ENCODE peak calls at places on chromosomes 6 and 20, in nine cellular contexts. W is HL-60, J is thyroid gland, A is IMR-90, X is stomach, T is astrocyte, G is GM23338, D is fibroblast of the aortic adventitia, K is cardiac fibroblast. Q is an unnamed sample.

GRCh38 chr20:54622338-54623280 is 147.2 kb downstream of the DOK5 start:
- DNase-seq in W (no peak), J (no peak), A (peak), X (peak), T (peak), G (no peak), D (peak), K (peak), Q (peak)

GRCh38 chr6:161080263-161080970 is 88.8 kb downstream of the MAP3K4 start:
- DNase-seq in W (no peak), J (no peak), A (no peak), X (no peak), T (no peak), G (no peak), D (no peak), K (peak), Q (no peak)

GRCh38 chr6:43972179-43972914 is 154.9 kb downstream of the MRPL14 start:
- DNase-seq in W (no peak), J (peak), A (no peak), X (peak), T (no peak), G (no peak), D (peak), K (peak), Q (peak)

GRCh38 chr6:133467231-133467981 is 226.2 kb downstream of the EYA4 start:
- DNase-seq in W (no peak), J (no peak), A (peak), X (no peak), T (peak), G (no peak), D (peak), K (no peak), Q (no peak)

GRCh38 chr6:73774311-73774766 is 78.3 kb downstream of the CD109 start:
- DNase-seq in W (no peak), J (peak), A (peak), X (no peak), T (peak), G (no peak), D (peak), K (peak), Q (peak)

GRCh38 chr6:98944598-98945011 is 3.1 kb downstream of the FBXL4 start:
- DNase-seq in W (no peak), J (no peak), A (peak), X (no peak), T (peak), G (no peak), D (peak), K (peak), Q (no peak)

GRCh38 chr20:19566226-19566960 is 191.7 kb upstream of the RIN2 start:
- DNase-seq in W (no peak), J (peak), A (no peak), X (no peak), T (peak), G (no peak), D (no peak), K (peak), Q (peak)

GRCh38 chr6:109008537-109008950 is 86.1 kb downstream of the SESN1 start:
- DNase-seq in W (no peak), J (no peak), A (peak), X (no peak), T (peak), G (no peak), D (peak), K (no peak), Q (peak)

GRCh38 chr6:32973144-32973854 is 4.9 kb downstream of the BRD2 start:
- DNase-seq in W (peak), J (peak), A (peak), X (peak), T (no peak), G (peak), D (peak), K (no peak), Q (no peak)

GRCh38 chr20:62258499-62259293 is 20.4 kb downstream of the OSBPL2 start:
- DNase-seq in W (no peak), J (no peak), A (peak), X (no peak), T (peak), G (no peak), D (peak), K (peak), Q (peak)

GRCh38 chr20:51034461-51034860 is 11.6 kb upstream of the KCNG1 start:
- DNase-seq in W (no peak), J (no peak), A (no peak), X (no peak), T (no peak), G (no peak), D (peak), K (no peak), Q (no peak)

GRCh38 chr20:56468317-56469076 is at the start of gene RTF2:
- DNase-seq in W (peak), J (peak), A (peak), X (peak), T (peak), G (peak), D (peak), K (peak), Q (peak)

GRCh38 chr20:1341561-1342265 is 12.8 kb upstream of the SDCBP2 start:
- DNase-seq in W (no peak), J (no peak), A (peak), X (no peak), T (peak), G (no peak), D (peak), K (peak), Q (peak)

GRCh38 chr6:18237167-18237566 is 27.2 kb downstream of the DEK start:
- DNase-seq in W (no peak), J (no peak), A (no peak), X (no peak), T (no peak), G (no peak), D (no peak), K (no peak), Q (no peak)

GRCh38 chr20:57198359-57199072 is 67.9 kb downstream of the BMP7 start:
- DNase-seq in W (no peak), J (no peak), A (no peak), X (no peak), T (peak), G (peak), D (no peak), K (no peak), Q (no peak)

GRCh38 chr20:57429579-57430202 is 38.5 kb downstream of the RBM38 start:
- DNase-seq in W (no peak), J (no peak), A (peak), X (no peak), T (peak), G (no peak), D (peak), K (no peak), Q (peak)

GRCh38 chr6:1535295-1535694 is 74.4 kb upstream of the FOXC1 start:
- DNase-seq in W (no peak), J (peak), A (no peak), X (no peak), T (peak), G (no peak), D (peak), K (peak), Q (no peak)

GRCh38 chr6:161341638-161342037 is 67.8 kb upstream of the AGPAT4 start:
- DNase-seq in W (no peak), J (no peak), A (no peak), X (no peak), T (no peak), G (no peak), D (no peak), K (no peak), Q (no peak)

GRCh38 chr20:62891111-62891510 is 29.5 kb upstream of the TCFL5 start:
- DNase-seq in W (no peak), J (no peak), A (peak), X (no peak), T (no peak), G (no peak), D (no peak), K (no peak), Q (peak)

GRCh38 chr20:58890454-58891075 is 38.0 kb downstream of the GNAS start:
- DNase-seq in W (no peak), J (peak), A (peak), X (peak), T (peak), G (peak), D (peak), K (peak), Q (peak)

GRCh38 chr20:24948939-24949679 is at the start of gene CST7:
- DNase-seq in W (peak), J (no peak), A (no peak), X (peak), T (peak), G (no peak), D (no peak), K (no peak), Q (no peak)

GRCh38 chr20:51696304-51697118 is 71.7 kb downstream of the ATP9A start:
- DNase-seq in W (no peak), J (peak), A (no peak), X (no peak), T (peak), G (no peak), D (peak), K (peak), Q (peak)

GRCh38 chr6:35737413-35738211 is 780 bp downstream of the ARMC12 start:
- DNase-seq in W (peak), J (no peak), A (peak), X (no peak), T (peak), G (peak), D (peak), K (peak), Q (peak)

GRCh38 chr6:136290406-136291010 is 862 bp upstream of the BCLAF1 start:
- DNase-seq in W (no peak), J (peak), A (peak), X (peak), T (peak), G (peak), D (peak), K (peak), Q (peak)

GRCh38 chr6:14804444-14805210 is 441.2 kb upstream of the JARID2 start:
- DNase-seq in W (no peak), J (peak), A (peak), X (peak), T (peak), G (no peak), D (peak), K (peak), Q (peak)

GRCh38 chr6:5050009-5050408 is 35.1 kb upstream of the PPP1R3G start:
- DNase-seq in W (peak), J (no peak), A (no peak), X (no peak), T (no peak), G (no peak), D (no peak), K (no peak), Q (no peak)

DNA sequence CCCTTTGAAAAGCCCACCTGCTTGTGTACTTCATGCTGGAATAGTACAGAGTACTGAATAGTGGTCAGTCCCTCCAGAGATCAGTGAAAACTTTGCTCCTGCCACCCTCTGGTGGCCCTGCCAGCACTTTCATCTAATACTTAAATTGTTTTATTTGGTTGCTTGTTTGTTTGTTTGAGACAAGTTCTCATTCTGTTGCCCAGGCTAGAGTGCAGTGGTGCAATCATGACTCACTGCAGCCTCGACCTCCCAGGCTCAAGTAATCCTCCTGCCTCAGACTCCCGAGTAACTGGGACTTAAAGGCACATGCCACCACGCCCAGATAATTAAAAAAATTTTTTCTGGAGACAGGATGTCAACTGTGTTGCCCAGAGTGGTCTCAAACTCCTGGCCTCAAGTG is 9.1 kb downstream of the FAM83D start:
- DNase-seq in W (no peak), J (no peak), A (no peak), X (no peak), T (no peak), G (no peak), D (peak), K (peak), Q (peak)
- TF ChIP-seq CTCF in W (no peak), J (no peak), A (peak), X (no peak), T (no peak), G (peak), D (peak), K (peak), Q (peak)

GRCh38 chr6:81696505-81696904 is 56.0 kb downstream of the TENT5A start:
- DNase-seq in W (no peak), J (no peak), A (peak), X (peak), T (peak), G (peak), D (no peak), K (no peak), Q (no peak)
- H3K4me3 ChIP-seq in W (no peak), J (no peak), A (no peak), X (no peak), T (no peak), G (no peak), D (no peak), K (no peak), Q (no peak)

GRCh38 chr6:167351656-167352354 is 26.9 kb downstream of the TTLL2 start:
- DNase-seq in W (no peak), J (no peak), A (no peak), X (no peak), T (no peak), G (no peak), D (no peak), K (no peak), Q (no peak)
- TF ChIP-seq CTCF in W (no peak), J (no peak), A (no peak), X (no peak), T (no peak), G (no peak), D (no peak), K (no peak), Q (no peak)

GRCh38 chr6:156599977-156600647 is 177.1 kb upstream of the ARID1B start:
- DNase-seq in W (no peak), J (peak), A (no peak), X (no peak), T (no peak), G (no peak), D (no peak), K (no peak), Q (no peak)

GRCh38 chr6:156598316-156598715 is 178.9 kb upstream of the ARID1B start:
- DNase-seq in W (no peak), J (no peak), A (no peak), X (no peak), T (no peak), G (no peak), D (no peak), K (no peak), Q (no peak)

GRCh38 chr6:156601156-156601820 is 175.9 kb upstream of the ARID1B start:
- DNase-seq in W (no peak), J (peak), A (no peak), X (no peak), T (no peak), G (no peak), D (no peak), K (no peak), Q (no peak)

GRCh38 chr6:156600678-156601077 is 176.5 kb upstream of the ARID1B start:
- DNase-seq in W (no peak), J (no peak), A (no peak), X (no peak), T (no peak), G (no peak), D (no peak), K (no peak), Q (no peak)

DNA sequence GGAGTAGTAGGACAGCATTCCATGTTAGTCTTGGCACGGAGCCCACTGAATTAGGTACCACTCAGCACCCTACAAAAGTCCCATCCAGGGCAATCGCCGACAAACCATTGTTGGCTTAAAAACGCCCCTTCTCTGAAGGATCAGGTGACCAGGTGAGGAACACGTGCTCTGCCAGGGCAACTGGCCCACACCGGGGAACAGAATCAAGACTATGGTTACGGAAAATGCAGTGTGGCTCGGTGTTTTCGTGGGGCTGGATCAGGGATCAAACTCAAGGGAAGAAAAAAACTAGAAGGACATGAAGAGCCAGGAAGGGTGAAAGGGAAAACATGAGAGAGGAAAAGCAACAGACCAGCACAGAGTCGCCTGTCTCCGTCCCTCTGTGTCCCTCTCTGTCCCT is 177.8 kb upstream of the ARID1B start:
- DNase-seq in W (no peak), J (no peak), A (no peak), X (no peak), T (no peak), G (no peak), D (no peak), K (no peak), Q (no peak)
- H3K4me3 ChIP-seq in W (no peak), J (no peak), A (no peak), X (no peak), T (no peak), G (no peak), D (no peak), K (no peak), Q (no peak)

GRCh38 chr20:34082232-34082887 is 29.7 kb downstream of the EIF2S2 start:
- DNase-seq in W (no peak), J (no peak), A (no peak), X (no peak), T (no peak), G (no peak), D (no peak), K (no peak), Q (no peak)

GRCh38 chr20:34083781-34084180 is 28.3 kb downstream of the EIF2S2 start:
- DNase-seq in W (no peak), J (no peak), A (no peak), X (no peak), T (no peak), G (no peak), D (no peak), K (no peak), Q (no peak)

GRCh38 chr20:34084227-34084923 is 27.7 kb downstream of the EIF2S2 start:
- DNase-seq in W (no peak), J (no peak), A (no peak), X (no peak), T (no peak), G (no peak), D (no peak), K (no peak), Q (no peak)

GRCh38 chr20:34085544-34086040 is 26.5 kb downstream of the EIF2S2 start:
- DNase-seq in W (no peak), J (no peak), A (no peak), X (no peak), T (no peak), G (no peak), D (no peak), K (no peak), Q (no peak)

GRCh38 chr20:34083137-34083536 is 28.9 kb downstream of the EIF2S2 start:
- DNase-seq in W (no peak), J (peak), A (peak), X (peak), T (peak), G (peak), D (peak), K (peak), Q (peak)
- TF ChIP-seq CTCF in W (no peak), J (no peak), A (peak), X (no peak), T (no peak), G (peak), D (peak), K (peak), Q (no peak)

GRCh38 chr6:12403946-12404647 is 113.9 kb downstream of the EDN1 start:
- DNase-seq in W (no peak), J (no peak), A (peak), X (no peak), T (no peak), G (no peak), D (peak), K (peak), Q (peak)
- H3K4me3 ChIP-seq in W (no peak), J (no peak), A (no peak), X (no peak), T (no peak), G (no peak), D (no peak), K (no peak), Q (no peak)

GRCh38 chr20:31536575-31536974 is 22.3 kb downstream of the HM13 start:
- DNase-seq in W (no peak), J (no peak), A (no peak), X (no peak), T (no peak), G (no peak), D (no peak), K (no peak), Q (no peak)
- TF ChIP-seq CTCF in W (no peak), J (no peak), A (no peak), X (no peak), T (no peak), G (no peak), D (no peak), K (no peak), Q (no peak)

GRCh38 chr6:21190701-21191588 is 402.6 kb upstream of the SOX4 start:
- DNase-seq in W (no peak), J (no peak), A (no peak), X (no peak), T (no peak), G (no peak), D (no peak), K (no peak), Q (peak)
- H3K4me3 ChIP-seq in W (no peak), J (no peak), A (no peak), X (no peak), T (no peak), G (no peak), D (no peak), K (no peak), Q (no peak)

Q was measured in foreskin fibroblast.